ENCODE peak calls at places on chromosomes 7 and 10, in five cellular contexts. H is activated B cell treated with CpG ODN at 0.5 μM for 24 hours, C is body of pancreas, Z is GM10248, U is AG04450. N is an unnamed sample.

GRCh38 chr10:43026039-43026973 is 50.6 kb upstream of the RET start:
- DNase-seq in U (no peak), Z (no peak), C (no peak), H (no peak), N (no peak)

GRCh38 chr10:14749051-14749809 is 25.5 kb downstream of the FAM107B start:
- DNase-seq in H (no peak), C (peak), U (no peak), Z (no peak), N (no peak)

GRCh38 chr10:20048161-20048560 is 231.9 kb downstream of the PLXDC2 start:
- DNase-seq in C (no peak), H (no peak), U (no peak), Z (no peak), N (no peak)

GRCh38 chr7:141220263-141220662 is 146.4 kb downstream of the TMEM178B start:
- DNase-seq in C (no peak), H (no peak), U (no peak), Z (peak), N (no peak)

GRCh38 chr10:22473459-22473858 is 128.2 kb downstream of the SPAG6 start:
- DNase-seq in U (no peak), Z (no peak), C (no peak), H (no peak), N (no peak)

GRCh38 chr7:94888542-94888941 is 18.9 kb upstream of the PPP1R9A start:
- DNase-seq in C (peak), H (no peak), Z (no peak), U (no peak), N (no peak)

GRCh38 chr7:135160098-135160857 is 10.2 kb downstream of the CYREN start:
- DNase-seq in Z (no peak), H (no peak), U (no peak), C (no peak), N (peak)

GRCh38 chr7:138992052-138992531 is 10.9 kb upstream of the KIAA1549 start:
- DNase-seq in H (no peak), U (peak), Z (no peak), C (no peak), N (no peak)

GRCh38 chr7:95157381-95157780 is 167.0 kb downstream of the PON1 start:
- DNase-seq in H (no peak), C (no peak), Z (no peak), U (no peak), N (no peak)

GRCh38 chr10:93752761-93753160 is 5.0 kb upstream of the LGI1 start:
- DNase-seq in C (no peak), H (no peak), U (no peak), Z (no peak), N (no peak)

GRCh38 chr7:77626515-77627306 is 69.5 kb upstream of the RSBN1L start:
- DNase-seq in C (no peak), H (no peak), Z (no peak), U (no peak), N (no peak)

GRCh38 chr10:132544744-132545658 is 7.4 kb downstream of the INPP5A start:
- DNase-seq in Z (peak), H (no peak), C (no peak), U (no peak), N (peak)

GRCh38 chr10:78934499-78934898 is 134.3 kb upstream of the ZMIZ1 start:
- DNase-seq in Z (no peak), H (no peak), C (no peak), U (no peak), N (no peak)

GRCh38 chr7:30369879-30370278 is 85.5 kb downstream of the ZNRF2 start:
- DNase-seq in Z (no peak), U (no peak), H (no peak), C (no peak), N (no peak)

GRCh38 chr10:67664936-67665335 is 31.1 kb downstream of the CTNNA3 start:
- DNase-seq in U (no peak), C (no peak), H (no peak), Z (no peak), N (no peak)

GRCh38 chr7:48158404-48158803 is 12.9 kb upstream of the ABCA13 start:
- DNase-seq in C (no peak), Z (no peak), H (no peak), U (no peak), N (no peak)

GRCh38 chr7:1906988-1907745 is 237.1 kb downstream of the ELFN1 start:
- DNase-seq in C (no peak), Z (no peak), U (no peak), H (no peak), N (no peak)

GRCh38 chr10:113326160-113327111 is 226.4 kb upstream of the HABP2 start:
- DNase-seq in H (no peak), U (no peak), Z (peak), C (peak), N (peak)

GRCh38 chr7:78530351-78530750 is 731.8 kb downstream of the PHTF2 start:
- DNase-seq in H (no peak), U (peak), Z (no peak), C (no peak), N (no peak)

GRCh38 chr10:34113504-34114225 is 701.4 kb downstream of the PARD3 start:
- DNase-seq in Z (no peak), H (no peak), C (no peak), U (no peak), N (no peak)

GRCh38 chr10:99941942-99942835 is 67.6 kb downstream of the DNMBP start:
- DNase-seq in Z (no peak), U (no peak), C (no peak), H (no peak), N (no peak)

GRCh38 chr10:99943908-99944307 is 65.8 kb downstream of the DNMBP start:
- DNase-seq in C (no peak), U (no peak), H (no peak), Z (no peak), N (no peak)

GRCh38 chr10:99944860-99945259 is 64.9 kb downstream of the DNMBP start:
- DNase-seq in Z (no peak), U (no peak), H (no peak), C (no peak), N (no peak)

GRCh38 chr10:99945286-99945685 is 64.5 kb downstream of the DNMBP start:
- DNase-seq in H (no peak), Z (no peak), C (peak), U (peak), N (no peak)
- TF ChIP-seq CTCF in H (no peak), Z (no peak), C (no peak), U (no peak), N (no peak)

DNA sequence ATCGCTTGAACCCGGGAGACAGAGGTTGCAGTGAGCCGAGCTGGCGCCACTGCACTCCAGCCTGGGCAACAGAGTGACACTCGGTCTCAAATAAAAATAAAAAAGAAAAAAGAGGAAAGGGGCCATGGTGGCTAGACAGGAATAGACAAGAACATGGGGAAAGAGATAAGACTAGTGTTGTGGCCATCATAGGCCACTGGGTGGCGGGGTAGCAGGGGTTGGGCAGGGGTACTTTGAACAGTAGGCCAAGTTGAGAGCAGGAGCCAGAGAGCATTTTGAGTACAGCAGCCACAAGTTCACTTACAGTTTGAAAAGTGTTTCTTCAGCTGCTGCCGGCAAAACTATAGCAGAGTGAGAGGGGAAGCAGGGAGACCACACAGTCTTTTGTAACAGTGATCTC is 656.0 kb downstream of the CNTNAP2 start:
- DNase-seq in H (no peak), C (no peak), Z (no peak), U (no peak), N (no peak)
- TF ChIP-seq CTCF in H (no peak), C (no peak), Z (no peak), U (no peak), N (no peak)

GRCh38 chr10:110275140-110275729 is 29.5 kb downstream of the SMNDC1 start:
- DNase-seq in H (no peak), U (no peak), C (no peak), Z (no peak), N (no peak)
- TF ChIP-seq CTCF in H (no peak), U (no peak), C (no peak), Z (no peak), N (no peak)

GRCh38 chr7:92681633-92682032 is 91.4 kb upstream of the FAM133B start:
- DNase-seq in Z (no peak), C (no peak), H (no peak), U (no peak), N (no peak)

GRCh38 chr7:92674379-92674778 is 84.2 kb upstream of the FAM133B start:
- DNase-seq in C (no peak), U (no peak), Z (peak), H (no peak), N (peak)

GRCh38 chr7:92680458-92680857 is 90.3 kb upstream of the FAM133B start:
- DNase-seq in U (no peak), H (no peak), C (no peak), Z (no peak), N (no peak)

GRCh38 chr7:92682324-92682723 is 92.1 kb upstream of the FAM133B start:
- DNase-seq in U (no peak), H (no peak), C (no peak), Z (no peak), N (no peak)

DNA sequence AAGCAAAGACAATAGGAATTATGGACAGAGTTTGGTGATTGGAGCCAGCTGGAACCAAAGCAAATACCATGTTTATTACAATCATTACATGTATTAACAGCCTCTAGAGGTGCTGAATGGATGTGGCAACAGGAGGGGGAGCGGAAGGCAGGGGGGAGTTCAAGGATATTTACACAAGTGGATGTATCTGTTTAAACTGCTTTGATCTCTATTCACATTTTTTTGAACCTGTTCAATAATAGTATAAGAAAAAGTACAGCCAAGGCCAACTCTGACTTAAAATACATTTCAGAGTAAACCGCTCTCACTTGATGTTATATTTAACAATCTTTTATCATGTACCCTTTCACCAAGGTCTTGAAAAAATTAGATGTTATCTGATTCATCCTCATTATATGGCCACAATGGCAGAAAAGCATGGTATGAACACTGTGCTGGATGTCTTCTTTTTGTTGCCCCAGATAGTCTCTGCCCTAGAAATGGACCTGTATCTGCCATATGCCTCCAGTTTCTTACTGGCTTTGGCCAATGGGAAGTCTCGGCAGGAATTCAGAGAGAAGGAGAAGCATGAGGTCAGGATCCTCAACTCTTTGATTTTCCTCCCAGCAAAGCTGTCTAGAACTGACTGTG is 88.2 kb upstream of the FAM133B start:
- DNase-seq in C (no peak), Z (no peak), H (no peak), U (no peak), N (no peak)
- TF ChIP-seq CTCF in C (no peak), Z (no peak), H (no peak), U (no peak), N (no peak)

DNA sequence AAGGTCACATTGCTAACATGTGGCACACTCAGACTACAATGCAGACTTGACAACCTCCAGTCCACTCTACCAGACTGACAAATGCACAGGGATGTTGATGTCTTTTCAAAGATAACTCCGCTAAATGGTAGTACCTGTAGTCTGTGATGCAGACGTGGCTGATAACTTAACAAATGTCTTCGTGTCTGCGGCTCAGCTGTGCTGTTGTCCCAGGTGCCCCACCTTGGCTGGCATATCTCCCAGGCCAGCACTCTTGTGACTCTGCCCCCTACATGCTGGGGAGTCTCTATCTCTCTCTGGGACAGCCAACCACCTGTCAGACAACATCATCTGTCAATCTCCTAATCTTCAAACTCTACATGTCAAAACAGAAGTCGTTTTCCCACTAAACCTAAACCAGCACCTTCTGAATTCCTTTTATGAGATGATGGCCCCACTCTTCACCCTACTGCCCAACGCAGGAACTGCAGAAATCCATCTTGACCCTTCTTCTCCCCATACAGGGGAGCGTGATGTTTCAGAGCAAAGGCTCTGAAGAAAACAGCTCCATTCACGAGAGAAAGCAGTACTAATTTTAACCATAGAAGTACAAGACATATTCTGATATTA is 156.4 kb downstream of the USP6NL start:
- DNase-seq in H (no peak), Z (no peak), C (no peak), U (no peak), N (no peak)
- TF ChIP-seq CTCF in H (no peak), Z (no peak), C (no peak), U (peak), N (no peak)

GRCh38 chr10:129328531-129328930 is 138.5 kb upstream of the MGMT start:
- DNase-seq in U (no peak), C (no peak), H (no peak), Z (no peak), N (no peak)
- TF ChIP-seq CTCF in U (no peak), C (no peak), H (no peak), Z (no peak), N (no peak)

GRCh38 chr7:44244282-44244681 is 43.5 kb downstream of the YKT6 start:
- DNase-seq in U (no peak), Z (peak), C (no peak), H (no peak), N (peak)
- TF ChIP-seq CTCF in U (peak), Z (peak), C (no peak), H (no peak), N (peak)

DNA sequence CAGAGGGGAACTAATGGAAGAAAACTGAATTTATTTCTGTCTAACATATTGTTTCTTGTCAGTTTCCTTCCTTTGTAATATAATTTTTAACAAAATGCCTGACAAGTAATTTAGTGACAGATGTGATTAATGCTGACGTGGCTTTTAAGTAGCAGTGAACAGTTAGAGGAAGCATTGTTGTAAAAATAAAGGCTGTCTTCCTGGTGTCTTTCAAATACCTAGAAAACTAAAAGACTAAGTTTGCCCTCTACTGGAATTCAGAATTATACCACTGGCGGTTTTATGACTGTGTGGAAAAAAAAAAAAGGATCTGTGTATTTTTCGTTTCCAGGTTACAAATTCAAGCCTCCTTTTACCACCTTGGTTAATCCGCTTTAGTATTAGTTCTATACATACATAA is 217.1 kb upstream of the DPP6 start:
- DNase-seq in C (no peak), H (no peak), Z (no peak), U (no peak), N (no peak)
- TF ChIP-seq CTCF in C (peak), H (no peak), Z (no peak), U (no peak), N (no peak)

GRCh38 chr10:6917125-6917524 is 337.0 kb upstream of the PRKCQ start:
- DNase-seq in C (no peak), H (no peak), Z (no peak), U (no peak), N (no peak)

GRCh38 chr10:6919077-6919476 is 339.0 kb upstream of the PRKCQ start:
- DNase-seq in H (no peak), C (no peak), U (no peak), Z (no peak), N (no peak)

GRCh38 chr10:6916601-6917000 is 336.5 kb upstream of the PRKCQ start:
- DNase-seq in Z (no peak), H (no peak), C (no peak), U (no peak), N (no peak)

GRCh38 chr10:6920072-6921019 is 340.3 kb upstream of the PRKCQ start:
- DNase-seq in Z (peak), U (no peak), H (peak), C (peak), N (peak)

DNA sequence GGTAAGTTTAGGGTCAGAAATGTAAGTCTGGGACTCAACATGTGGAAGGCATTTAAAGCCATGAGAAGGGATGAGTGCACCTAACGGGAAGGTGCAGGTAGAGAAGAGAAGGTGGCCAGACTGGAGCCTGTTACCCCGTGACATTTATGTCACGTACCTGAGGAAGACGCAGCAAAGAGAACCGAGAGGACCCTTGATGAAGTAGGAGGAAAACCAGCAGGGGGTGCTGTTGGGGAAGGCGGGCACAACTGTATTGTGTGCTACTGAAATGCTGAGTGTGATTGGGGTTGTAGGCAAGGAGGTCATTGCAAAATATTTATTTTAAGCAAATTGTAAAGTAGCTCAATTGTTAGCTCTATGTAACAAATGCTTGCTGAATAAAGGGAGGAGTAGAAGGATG is 338.2 kb upstream of the PRKCQ start:
- DNase-seq in C (peak), H (peak), U (no peak), Z (peak), N (peak)
- TF ChIP-seq CTCF in C (no peak), H (no peak), U (peak), Z (peak), N (peak)

GRCh38 chr7:40147371-40148246 is 12.8 kb downstream of the SUGCT start:
- DNase-seq in U (no peak), H (no peak), C (no peak), Z (no peak), N (no peak)
- TF ChIP-seq CTCF in U (no peak), H (no peak), C (no peak), Z (no peak), N (no peak)

N was measured in GM13976.